ENCODE peak calls at places on chromosomes 6 and 20, in ten cellular contexts. S is fibroblast of lung; M is body of pancreas; B is HAP-1; F is CD8-positive, alpha-beta T cell; C is stomach; X is HCT116; L is neural progenitor cell; A is coronary artery; T is Panc1. D is an unnamed sample.

GRCh38 chr6:17483391-17484016 is 90.1 kb downstream of the CAP2 start:
- DNase-seq in A (no peak), X (no peak), B (no peak), M (no peak), F (no peak), C (no peak), L (no peak), S (no peak), T (no peak), D (no peak)

GRCh38 chr6:104161960-104162669 is 697.6 kb downstream of the HACE1 start:
- DNase-seq in C (no peak), L (no peak), B (no peak), T (no peak), F (no peak), S (no peak), M (no peak), X (peak), A (no peak), D (peak)

GRCh38 chr6:143718463-143718862 is 40.7 kb downstream of the PHACTR2 start:
- DNase-seq in F (no peak), X (no peak), L (no peak), M (no peak), A (no peak), C (no peak), T (no peak), B (no peak), S (no peak), D (no peak)

GRCh38 chr6:83592770-83593394 is 80.5 kb downstream of the PRSS35 start:
- DNase-seq in F (no peak), B (peak), M (peak), A (no peak), L (peak), C (no peak), X (peak), S (peak), T (peak), D (peak)

GRCh38 chr6:113362542-113363430 is 494.4 kb upstream of the MARCKS start:
- DNase-seq in L (no peak), X (no peak), T (no peak), A (no peak), S (peak), C (no peak), M (no peak), B (no peak), F (no peak), D (no peak)

GRCh38 chr6:134982161-134982560 is 32.3 kb upstream of the ALDH8A1 start:
- DNase-seq in T (no peak), C (no peak), A (no peak), S (no peak), F (no peak), X (no peak), L (no peak), M (no peak), B (no peak), D (no peak)

GRCh38 chr6:21612067-21612745 is 18.7 kb downstream of the SOX4 start:
- DNase-seq in S (no peak), M (no peak), L (no peak), X (no peak), C (no peak), A (no peak), B (no peak), F (no peak), T (no peak), D (no peak)

GRCh38 chr20:53611449-53611894 is 17.8 kb upstream of the ZNF217 start:
- DNase-seq in C (peak), S (peak), T (peak), B (no peak), A (no peak), F (no peak), X (peak), L (peak), M (peak), D (peak)

GRCh38 chr6:5518936-5519491 is 257.7 kb downstream of the FARS2 start:
- DNase-seq in B (no peak), X (no peak), F (no peak), T (no peak), L (no peak), A (no peak), C (no peak), S (no peak), M (no peak), D (no peak)

GRCh38 chr6:100479180-100480035 is 14.7 kb upstream of the SIM1 start:
- DNase-seq in F (no peak), L (peak), A (no peak), C (no peak), B (peak), M (no peak), S (no peak), X (peak), T (peak), D (peak)

GRCh38 chr6:131728296-131728939 is 17.6 kb upstream of the CTAGE9 start:
- DNase-seq in S (peak), T (no peak), X (no peak), F (no peak), C (no peak), M (no peak), L (no peak), A (no peak), B (no peak), D (no peak)

GRCh38 chr6:113755449-113756289 is 101.5 kb upstream of the MARCKS start:
- DNase-seq in C (no peak), T (no peak), A (no peak), B (no peak), X (no peak), S (no peak), L (no peak), M (no peak), F (no peak), D (no peak)

GRCh38 chr6:104527761-104528415 is 331.8 kb downstream of the HACE1 start:
- DNase-seq in C (no peak), B (no peak), X (no peak), M (peak), L (peak), S (peak), T (no peak), F (no peak), A (peak), D (peak)

GRCh38 chr20:46324960-46325703 is 16.8 kb upstream of the CDH22 start:
- DNase-seq in F (no peak), S (no peak), C (peak), M (peak), X (no peak), L (peak), A (no peak), B (peak), T (no peak), D (peak)

GRCh38 chr6:34438705-34439104 is 12.8 kb upstream of the RPS10 start:
- DNase-seq in T (no peak), B (no peak), L (no peak), X (no peak), A (no peak), F (no peak), M (no peak), C (no peak), S (no peak), D (no peak)

GRCh38 chr6:16327777-16328325 is 89.5 kb downstream of the GMPR start:
- DNase-seq in S (no peak), X (no peak), B (no peak), T (no peak), A (no peak), C (no peak), F (no peak), L (no peak), M (no peak), D (no peak)

GRCh38 chr20:45727044-45727443 is 4.9 kb downstream of the SPINT4 start:
- DNase-seq in S (peak), A (no peak), L (no peak), B (no peak), M (no peak), T (no peak), F (no peak), C (no peak), X (no peak), D (peak)

GRCh38 chr20:62900692-62901584 is 25.4 kb downstream of the DIDO1 start:
- DNase-seq in S (peak), B (no peak), T (no peak), L (peak), X (no peak), A (no peak), M (peak), C (peak), F (no peak), D (no peak)

GRCh38 chr20:34088305-34088870 is 23.7 kb downstream of the EIF2S2 start:
- DNase-seq in B (no peak), A (no peak), C (no peak), X (no peak), T (no peak), F (no peak), S (no peak), L (no peak), M (no peak), D (no peak)

GRCh38 chr6:12603711-12604049 is 112.9 kb upstream of the PHACTR1 start:
- DNase-seq in A (no peak), L (no peak), F (no peak), M (no peak), B (no peak), C (no peak), X (no peak), S (no peak), T (no peak), D (no peak)

GRCh38 chr20:1803216-1804128 is 91.7 kb upstream of the SIRPA start:
- DNase-seq in A (peak), F (no peak), L (peak), X (no peak), S (peak), T (no peak), C (peak), M (peak), B (peak), D (peak)

GRCh38 chr20:37575884-37576283 is 48.2 kb upstream of the BLCAP start:
- DNase-seq in L (peak), X (no peak), T (no peak), A (peak), F (no peak), C (no peak), M (no peak), S (no peak), B (no peak), D (no peak)

GRCh38 chr6:109660526-109660925 is 30.5 kb downstream of the AK9 start:
- DNase-seq in F (no peak), M (no peak), L (no peak), A (no peak), B (no peak), X (no peak), C (no peak), T (no peak), S (no peak), D (peak)

GRCh38 chr20:57264908-57265648 is 1.4 kb downstream of the BMP7 start:
- DNase-seq in S (no peak), L (peak), T (no peak), F (no peak), M (no peak), B (no peak), C (no peak), A (no peak), X (no peak), D (no peak)

GRCh38 chr20:57263127-57263609 is 3.3 kb downstream of the BMP7 start:
- DNase-seq in A (no peak), F (no peak), X (no peak), L (peak), S (no peak), C (no peak), B (no peak), M (no peak), T (no peak), D (no peak)

GRCh38 chr20:57265649-57266250 is 691 bp downstream of the BMP7 start:
- DNase-seq in F (no peak), M (no peak), X (no peak), C (no peak), B (no peak), S (no peak), A (no peak), T (no peak), L (peak), D (no peak)

GRCh38 chr20:57263767-57264150 is 2.7 kb downstream of the BMP7 start:
- DNase-seq in T (no peak), B (no peak), A (no peak), L (no peak), C (no peak), F (no peak), M (no peak), X (no peak), S (no peak), D (no peak)

DNA sequence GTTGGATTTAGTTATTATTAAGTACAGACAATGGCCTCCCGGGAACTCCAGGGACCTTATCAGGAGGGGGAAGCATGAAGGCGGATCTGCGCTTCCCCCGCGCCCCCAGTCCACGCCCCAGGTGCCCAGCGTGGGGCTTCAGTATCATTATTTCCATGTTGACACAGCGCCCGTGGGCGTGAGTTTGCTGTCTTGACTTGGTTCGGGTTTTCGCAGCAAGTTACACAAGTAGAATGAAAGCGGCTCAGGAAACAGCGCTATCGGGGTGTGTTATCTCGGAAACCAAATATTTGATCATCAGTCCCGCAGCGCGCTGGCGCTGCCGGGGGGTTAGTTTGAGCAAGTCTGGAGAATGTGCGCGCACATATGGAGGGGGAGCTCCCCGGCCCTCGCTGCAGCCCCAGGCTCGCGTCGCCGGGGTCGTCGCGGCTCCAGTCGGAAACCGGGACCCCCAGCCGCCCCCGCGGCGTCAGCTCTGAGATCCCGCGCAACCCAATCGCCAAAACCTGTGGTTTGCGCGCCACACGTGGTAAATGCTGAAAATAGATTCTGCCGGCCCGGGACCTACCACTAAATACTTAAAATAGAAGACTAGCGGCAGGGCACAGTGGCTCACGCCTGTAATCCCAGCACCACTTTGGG is 2.2 kb downstream of the BMP7 start:
- DNase-seq in S (no peak), C (peak), L (peak), X (no peak), T (no peak), F (no peak), A (no peak), B (no peak), M (peak), D (no peak)
- H3K4me3 ChIP-seq in S (no peak), C (peak), L (peak), X (no peak), T (peak), F (no peak), A (no peak), B (peak), M (no peak), D (no peak)

GRCh38 chr20:32282461-32282860 is 5.0 kb downstream of the KIF3B start:
- DNase-seq in F (no peak), C (peak), X (no peak), M (peak), L (no peak), B (no peak), A (no peak), T (no peak), S (no peak), D (no peak)
- H3K4me3 ChIP-seq in F (no peak), C (no peak), X (no peak), M (no peak), L (no peak), B (no peak), A (no peak), T (no peak), S (no peak), D (no peak)

DNA sequence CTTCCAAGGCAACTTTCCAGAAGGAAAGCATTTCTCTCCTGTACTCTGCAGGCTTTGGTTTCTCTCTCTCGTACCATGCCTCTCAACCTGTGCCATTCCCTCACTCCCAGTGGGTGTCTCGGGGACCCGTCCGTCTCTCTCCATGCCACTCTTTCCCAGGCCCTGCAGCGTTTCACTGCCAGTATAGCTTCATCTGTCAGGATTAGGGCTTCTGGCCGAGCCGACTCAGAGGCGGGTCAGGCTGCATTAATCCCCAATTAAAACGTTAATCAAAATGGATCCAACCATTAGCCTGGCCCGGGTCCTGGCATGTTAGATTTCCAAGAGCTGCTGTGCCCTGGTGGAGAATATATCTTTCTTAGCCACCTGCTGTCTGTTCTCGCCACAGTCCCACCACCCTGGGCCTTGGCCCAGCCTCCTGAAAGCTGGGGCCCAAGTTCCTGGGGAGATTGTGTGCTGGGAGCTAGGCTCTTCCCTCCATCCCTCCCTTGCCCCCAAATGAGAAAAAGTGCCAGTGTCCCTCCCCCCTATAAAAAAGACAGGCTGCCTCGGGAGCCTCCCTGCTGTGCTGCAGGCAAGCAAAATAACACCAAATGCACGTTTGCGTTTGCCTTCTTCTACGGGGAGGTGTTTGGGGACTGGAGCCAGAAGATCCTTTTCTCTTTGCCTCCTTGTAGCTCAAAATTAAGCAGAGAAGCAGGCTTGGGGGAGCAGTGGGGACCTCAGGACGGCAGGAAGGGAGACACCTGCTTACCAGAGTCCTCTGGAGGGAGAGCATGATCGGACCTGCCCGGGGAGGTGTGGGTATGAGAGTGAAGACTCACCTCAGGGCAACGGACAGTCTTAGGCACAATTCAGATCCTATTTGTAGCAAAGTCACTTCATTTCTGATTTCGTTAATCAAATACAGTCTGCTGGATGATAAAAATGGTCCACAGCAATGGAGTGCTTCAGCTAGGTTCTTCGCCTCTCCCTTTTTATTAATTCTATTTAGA is 3.0 kb downstream of the KCNG1 start:
- DNase-seq in M (no peak), L (no peak), C (no peak), S (no peak), B (no peak), F (no peak), X (no peak), T (no peak), A (no peak), D (no peak)
- H3K4me3 ChIP-seq in M (no peak), L (no peak), C (no peak), S (no peak), B (no peak), F (no peak), X (no peak), T (no peak), A (no peak), D (no peak)

GRCh38 chr6:27141472-27142015 is 106.0 kb upstream of the PRSS16 start:
- DNase-seq in L (no peak), C (no peak), F (no peak), A (no peak), B (peak), S (no peak), T (no peak), X (no peak), M (no peak), D (no peak)
- H3K4me3 ChIP-seq in L (peak), C (no peak), F (no peak), A (no peak), B (peak), S (no peak), T (no peak), X (no peak), M (no peak), D (no peak)

GRCh38 chr6:111745636-111746035 is 127.6 kb downstream of the FYN start:
- DNase-seq in X (no peak), A (no peak), C (no peak), F (no peak), S (no peak), L (no peak), M (no peak), T (no peak), B (no peak), D (no peak)

GRCh38 chr6:111746983-111747773 is 126.1 kb downstream of the FYN start:
- DNase-seq in S (no peak), X (no peak), F (no peak), C (no peak), A (no peak), B (no peak), T (no peak), M (no peak), L (no peak), D (no peak)

GRCh38 chr6:111750147-111750546 is 123.1 kb downstream of the FYN start:
- DNase-seq in M (no peak), S (no peak), C (no peak), L (no peak), X (no peak), A (no peak), B (no peak), F (no peak), T (no peak), D (no peak)

GRCh38 chr6:111747791-111748190 is 125.5 kb downstream of the FYN start:
- DNase-seq in T (no peak), X (no peak), L (no peak), F (no peak), S (no peak), C (no peak), B (no peak), A (no peak), M (no peak), D (no peak)

GRCh38 chr6:111748247-111748647 is 125.0 kb downstream of the FYN start:
- DNase-seq in F (no peak), A (no peak), B (no peak), X (no peak), L (no peak), M (no peak), C (no peak), T (no peak), S (no peak), D (no peak)
- H3K4me3 ChIP-seq in F (no peak), A (no peak), B (no peak), X (no peak), L (no peak), M (no peak), C (no peak), T (no peak), S (no peak), D (no peak)

GRCh38 chr20:50799890-50800550 is 5.2 kb downstream of the BCAS4 start:
- DNase-seq in X (no peak), B (no peak), C (no peak), M (no peak), F (no peak), A (no peak), T (no peak), S (no peak), L (no peak), D (no peak)
- H3K4me3 ChIP-seq in X (no peak), B (no peak), C (no peak), M (no peak), F (no peak), A (no peak), T (no peak), S (no peak), L (no peak), D (no peak)

GRCh38 chr20:3751284-3751663 is 16.3 kb downstream of the ADISSP start:
- DNase-seq in B (no peak), C (no peak), M (no peak), S (no peak), X (no peak), L (peak), F (no peak), A (no peak), T (no peak), D (no peak)

GRCh38 chr20:3753501-3754257 is 13.9 kb downstream of the ADISSP start:
- DNase-seq in B (no peak), M (no peak), A (no peak), X (no peak), C (no peak), T (no peak), F (no peak), L (no peak), S (no peak), D (no peak)

GRCh38 chr20:3753098-3753497 is 14.5 kb downstream of the ADISSP start:
- DNase-seq in B (peak), F (peak), C (peak), M (peak), L (peak), A (no peak), S (peak), T (no peak), X (peak), D (peak)

GRCh38 chr20:3752386-3752759 is 15.2 kb downstream of the ADISSP start:
- DNase-seq in A (no peak), S (no peak), F (no peak), B (no peak), M (no peak), X (no peak), L (no peak), C (no peak), T (no peak), D (no peak)

GRCh38 chr20:3751664-3752385 is 15.7 kb downstream of the ADISSP start:
- DNase-seq in M (peak), S (peak), F (peak), X (no peak), A (no peak), T (no peak), L (peak), C (peak), B (no peak), D (peak)
- H3K4me3 ChIP-seq in M (no peak), S (no peak), F (peak), X (no peak), A (peak), T (peak), L (peak), C (peak), B (no peak), D (peak)

GRCh38 chr20:10619427-10619826 is 54.4 kb downstream of the JAG1 start:
- DNase-seq in L (peak), T (peak), A (no peak), S (peak), F (no peak), B (peak), M (no peak), C (no peak), X (peak), D (peak)
- H3K4me3 ChIP-seq in L (no peak), T (no peak), A (no peak), S (no peak), F (no peak), B (no peak), M (no peak), C (no peak), X (no peak), D (no peak)

D was measured in cardiac fibroblast.